ENCODE peak calls at places on chromosomes 5 and 9, in eight cellular contexts. F, S, Y, K, L, O, I and R are unnamed samples. For H3K4me1, the result is how much of the 10 kb centered on the place peaks cover.

GRCh38 chr9:114434878-114435311 is 47.1 kb upstream of the AKNA start:
- DNase-seq in Y (no peak), I (no peak), S (no peak), L (no peak), O (peak), K (no peak), F (no peak), R (no peak)

GRCh38 chr5:134543820-134544692 is 18.6 kb downstream of the JADE2 start:
- DNase-seq in L (no peak), I (no peak), Y (no peak), K (no peak), O (no peak), S (no peak), F (peak), R (peak)

GRCh38 chr5:100792781-100793180 is 110.3 kb downstream of the ST8SIA4 start:
- DNase-seq in K (no peak), F (no peak), L (no peak), O (no peak), I (no peak), S (no peak), Y (no peak), R (no peak)

GRCh38 chr9:4226331-4227250 is 73.3 kb downstream of the GLIS3 start:
- DNase-seq in F (no peak), I (no peak), Y (no peak), K (no peak), L (no peak), O (no peak), S (no peak), R (no peak)

GRCh38 chr5:88785396-88786216 is 97.4 kb downstream of the MEF2C start:
- DNase-seq in O (no peak), L (no peak), F (no peak), K (no peak), S (peak), Y (no peak), I (no peak), R (no peak)

GRCh38 chr9:86749530-86750275 is 197.6 kb downstream of the GAS1 start:
- DNase-seq in Y (no peak), F (no peak), S (peak), L (no peak), I (no peak), K (no peak), O (peak), R (no peak)

GRCh38 chr5:39518516-39518915 is 93.7 kb upstream of the DAB2 start:
- DNase-seq in S (no peak), Y (no peak), L (no peak), K (no peak), F (no peak), O (no peak), I (no peak), R (no peak)

GRCh38 chr9:132919609-132920268 is 24.7 kb downstream of the TSC1 start:
- DNase-seq in L (no peak), I (no peak), F (no peak), K (no peak), O (no peak), S (no peak), Y (no peak), R (no peak)

GRCh38 chr5:151605559-151605958 is 14.4 kb upstream of the FAT2 start:
- DNase-seq in L (no peak), F (no peak), O (no peak), S (no peak), Y (no peak), I (no peak), K (no peak), R (no peak)

GRCh38 chr9:92980085-92980745 is 32.9 kb downstream of the FGD3 start:
- DNase-seq in O (no peak), L (no peak), K (no peak), Y (no peak), S (no peak), I (no peak), F (no peak), R (no peak)

GRCh38 chr5:133287500-133287899 is 235.7 kb downstream of the HSPA4 start:
- DNase-seq in S (no peak), K (peak), O (peak), L (no peak), F (no peak), I (peak), Y (no peak), R (no peak)

GRCh38 chr5:1277781-1278180 is 17.1 kb downstream of the TERT start:
- DNase-seq in F (peak), S (no peak), O (no peak), I (no peak), K (no peak), Y (peak), L (no peak), R (no peak)

GRCh38 chr5:10295619-10296326 is 11.9 kb downstream of the CMBL start:
- DNase-seq in K (no peak), L (no peak), F (no peak), I (no peak), Y (no peak), O (no peak), S (no peak), R (no peak)

GRCh38 chr5:38381361-38381760 is 123.0 kb downstream of the EGFLAM start:
- DNase-seq in Y (no peak), F (no peak), L (no peak), O (no peak), S (no peak), I (no peak), K (no peak), R (no peak)

GRCh38 chr5:181234116-181234454 is 9.6 kb downstream of the RACK1 start:
- DNase-seq in S (no peak), L (no peak), I (no peak), K (no peak), F (no peak), O (peak), Y (peak), R (no peak)

GRCh38 chr5:55994502-55994997 is at the start of gene IL6ST:
- DNase-seq in L (no peak), K (peak), S (peak), Y (no peak), O (no peak), F (no peak), I (no peak), R (no peak)

GRCh38 chr5:94969174-94969573 is 315.7 kb downstream of the MCTP1 start:
- DNase-seq in F (no peak), S (no peak), K (no peak), O (no peak), L (no peak), Y (no peak), I (no peak), R (no peak)

GRCh38 chr9:35852876-35853865 is 17.0 kb downstream of the OR13J1 start:
- DNase-seq in O (no peak), L (no peak), I (no peak), K (no peak), S (no peak), F (no peak), Y (peak), R (no peak)

GRCh38 chr9:3285365-3286161 is 240.2 kb downstream of the RFX3 start:
- DNase-seq in S (no peak), I (no peak), Y (no peak), K (no peak), O (no peak), F (no peak), L (no peak), R (no peak)

GRCh38 chr5:66518753-66519152 is 77.4 kb upstream of the MAST4 start:
- DNase-seq in I (no peak), S (no peak), Y (no peak), F (no peak), K (no peak), L (no peak), O (no peak), R (no peak)

GRCh38 chr5:78930742-78931141 is 54.4 kb downstream of the ARSB start:
- DNase-seq in F (no peak), Y (no peak), K (no peak), O (no peak), I (no peak), S (no peak), L (no peak), R (no peak)

GRCh38 chr9:134407123-134407779 is 81.0 kb downstream of the RXRA start:
- DNase-seq in F (peak), I (peak), Y (peak), O (peak), K (peak), L (peak), S (peak), R (peak)

GRCh38 chr9:37104183-37104889 is 16.0 kb upstream of the ZCCHC7 start:
- DNase-seq in Y (no peak), I (no peak), K (no peak), F (no peak), S (no peak), O (no peak), L (no peak), R (no peak)

GRCh38 chr9:14345586-14346237 is 31.8 kb upstream of the NFIB start:
- DNase-seq in L (no peak), Y (peak), K (no peak), O (peak), S (no peak), F (no peak), I (no peak), R (no peak)

GRCh38 chr5:135154197-135154596 is 120.2 kb upstream of the PITX1 start:
- DNase-seq in O (no peak), K (no peak), Y (no peak), L (no peak), I (no peak), F (no peak), S (no peak), R (no peak)

GRCh38 chr9:33473216-33473615 is 508 bp downstream of the NOL6 start:
- DNase-seq in F (peak), L (peak), Y (no peak), I (no peak), K (no peak), O (peak), S (no peak), R (no peak)
- H3K4me1 ChIP-seq in F (under half), L (under half), Y (under half), I (under half), K (under half), O (under half), S (under half), R (under half)

DNA sequence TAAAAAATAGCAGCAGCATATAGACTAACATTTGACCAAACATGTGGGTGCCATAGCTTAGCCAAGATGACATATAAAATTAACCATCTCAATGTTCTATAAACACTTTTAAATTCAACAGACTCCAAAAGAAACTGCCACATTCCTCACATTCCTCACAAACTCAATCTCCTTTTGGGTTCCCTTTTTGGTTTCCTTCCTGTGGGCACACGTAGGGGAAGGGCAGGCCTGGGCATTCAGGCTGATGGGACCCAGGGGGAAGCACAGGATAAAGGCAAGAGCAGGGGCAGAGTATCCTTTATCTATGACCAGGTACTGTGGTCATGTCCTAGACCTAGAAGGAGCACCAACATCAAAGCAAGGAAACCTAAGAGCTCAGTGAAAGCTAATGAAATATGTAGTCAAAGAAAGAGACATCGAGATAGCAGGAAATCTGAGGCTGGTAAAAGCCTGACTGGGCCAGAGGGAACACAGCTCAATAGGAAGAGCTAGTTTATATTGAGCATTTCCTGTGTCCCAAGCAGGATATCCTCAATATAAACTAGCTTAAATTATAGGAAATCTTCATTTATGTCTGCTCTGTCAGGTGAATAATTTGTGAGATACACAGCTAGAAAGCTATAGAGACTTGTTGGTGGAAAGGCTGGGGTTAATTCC is 13.6 kb upstream of the ERAP1 start:
- DNase-seq in Y (no peak), L (no peak), K (no peak), F (no peak), I (no peak), O (no peak), S (no peak), R (no peak)
- H3K4me1 ChIP-seq in Y (under half), L (under half), K (under half), F (under half), I (under half), O (under half), S (under half), R (under half)

GRCh38 chr5:16484081-16484480 is 18.5 kb upstream of the ZNF622 start:
- DNase-seq in I (no peak), K (no peak), O (no peak), Y (no peak), F (no peak), S (no peak), L (no peak), R (no peak)
- H3K4me1 ChIP-seq in I (under half), K (under half), O (under half), Y (under half), F (under half), S (under half), L (under half), R (under half)

GRCh38 chr5:98775962-98776687 is 2.7 kb downstream of the RGMB start:
- DNase-seq in Y (no peak), K (no peak), I (no peak), F (no peak), O (no peak), L (no peak), S (no peak), R (no peak)
- H3K4me1 ChIP-seq in Y (under half), K (under half), I (under half), F (under half), O (under half), L (under half), S (under half), R (under half)

DNA sequence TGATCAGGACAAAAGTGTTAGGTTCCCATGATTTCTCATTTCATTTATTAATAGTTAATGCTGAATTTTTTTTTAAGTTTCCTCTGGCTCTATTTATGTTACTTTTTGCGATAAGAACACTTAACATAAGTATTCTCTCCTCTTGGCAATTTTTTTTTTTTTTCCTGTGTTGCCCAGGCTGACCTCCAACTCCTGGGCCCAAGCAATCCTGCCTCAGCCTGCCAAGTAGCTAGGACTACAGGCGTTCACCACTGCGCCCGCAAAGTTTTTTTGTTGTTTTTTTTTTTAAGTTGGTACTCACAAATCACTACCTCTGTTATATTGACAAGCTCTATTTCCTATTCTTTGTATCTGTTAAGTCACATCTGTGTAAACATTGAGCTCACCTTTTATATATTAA is 5.7 kb upstream of the PCYOX1L start:
- DNase-seq in I (no peak), S (no peak), Y (no peak), L (no peak), O (no peak), K (no peak), F (no peak), R (no peak)
- H3K4me1 ChIP-seq in I (under half), S (under half), Y (under half), L (under half), O (under half), K (under half), F (under half), R (under half)

GRCh38 chr9:131732636-131733340 is 7.1 kb downstream of the RAPGEF1 start:
- DNase-seq in O (no peak), I (no peak), S (no peak), F (no peak), K (peak), Y (no peak), L (no peak), R (peak)
- H3K4me1 ChIP-seq in O (under half), I (half or more), S (half or more), F (under half), K (half or more), Y (half or more), L (under half), R (half or more)

GRCh38 chr9:126335837-126336236 is 9.2 kb downstream of the MVB12B start:
- DNase-seq in O (peak), Y (peak), S (no peak), K (no peak), L (no peak), F (no peak), I (no peak), R (no peak)
- H3K4me1 ChIP-seq in O (under half), Y (half or more), S (under half), K (under half), L (under half), F (under half), I (under half), R (under half)

DNA sequence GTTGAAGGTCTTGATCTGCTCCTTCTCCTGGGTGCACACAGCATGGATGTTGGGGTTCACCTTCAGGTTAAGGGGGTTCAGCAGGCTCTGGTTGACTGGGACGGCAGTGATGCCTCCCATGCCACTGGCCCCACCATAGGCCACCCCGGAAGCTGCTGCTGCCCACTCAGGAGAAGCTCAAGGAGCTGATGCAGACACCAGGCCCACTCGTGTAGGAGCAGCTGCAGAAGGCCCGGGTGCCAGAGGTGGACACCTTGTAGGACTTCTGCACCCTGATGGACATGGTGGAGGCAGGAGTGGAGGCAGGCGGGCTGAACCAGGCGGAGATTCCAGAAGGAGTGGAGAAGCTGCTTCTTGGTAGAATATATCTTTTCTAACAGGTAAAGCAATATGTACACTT is 171.2 kb downstream of the PPP2R2B start:
- DNase-seq in Y (peak), L (no peak), K (no peak), I (no peak), S (no peak), F (no peak), O (no peak), R (no peak)
- H3K4me1 ChIP-seq in Y (under half), L (under half), K (under half), I (under half), S (under half), F (under half), O (under half), R (under half)